ENCODE peak calls at places on chromosomes 4 and X, in nine cellular contexts. I is Calu3, B is WTC11, N is fibroblast of pulmonary artery, U is GM10248, Y is SK-N-SH, K is foreskin keratinocyte, R is Peyer's patch, A is esophagus squamous epithelium. E is an unnamed sample.
A peak's percentile ranks its signal among the peaks of the same experiment; 100 is the strongest.

GRCh38 chrX:112670964-112671363 is 8.8 kb downstream of the LHFPL1 start:
- DNase-seq in R (no peak), A (no peak), K (no peak), Y (no peak), N (no peak), I (no peak), U (no peak), B (no peak), E (no peak)

GRCh38 chr4:104334410-104334809 is 160.3 kb downstream of the CXXC4 start:
- DNase-seq in A (no peak), Y (no peak), K (no peak), R (no peak), I (no peak), N (no peak), B (no peak), U (no peak), E (no peak)

GRCh38 chrX:130009658-130010223 is 27.3 kb downstream of the BCORL1 start:
- DNase-seq in A (no peak), Y (no peak), U (no peak), I (no peak), K (no peak), B (no peak), R (no peak), N (no peak), E (no peak)

GRCh38 chr4:140252742-140253555 is 99.0 kb upstream of the MAML3 start:
- DNase-seq in Y (peak; percentile 94), K (no peak), A (no peak), U (peak; percentile 73), B (peak; percentile 75), R (peak; percentile 80), I (peak; percentile 76), N (peak; percentile 90), E (peak; percentile 78)

GRCh38 chrX:133994576-133994975 is 9.2 kb upstream of the GPC3 start:
- DNase-seq in B (no peak), K (no peak), Y (no peak), R (no peak), U (no peak), I (no peak), N (peak; percentile 12), A (no peak), E (no peak)

GRCh38 chrX:150975655-150976390 is 7.3 kb upstream of the HMGB3 start:
- DNase-seq in A (no peak), R (no peak), Y (no peak), N (no peak), K (no peak), U (no peak), I (no peak), B (no peak), E (no peak)

GRCh38 chr4:132195181-132195580 is 953.9 kb upstream of the PCDH10 start:
- DNase-seq in R (no peak), Y (no peak), N (peak; percentile 41), A (no peak), U (no peak), I (no peak), B (no peak), K (no peak), E (no peak)

GRCh38 chr4:48493485-48494100 is 3.5 kb downstream of the ZAR1 start:
- DNase-seq in U (no peak), A (no peak), Y (no peak), B (no peak), N (peak; percentile 8), K (no peak), R (no peak), I (no peak), E (no peak)

GRCh38 chr4:176841730-176842129 is 49.0 kb upstream of the VEGFC start:
- DNase-seq in I (no peak), N (peak; percentile 70), U (no peak), Y (no peak), K (peak; percentile 81), A (no peak), R (no peak), B (no peak), E (peak; percentile 84)

GRCh38 chrX:47458528-47458927 is 24.5 kb downstream of the ZNF41 start:
- DNase-seq in K (no peak), Y (no peak), U (no peak), N (no peak), I (no peak), R (no peak), A (no peak), B (no peak), E (no peak)

GRCh38 chrX:151871244-151871643 is 41.4 kb upstream of the MAGEA4 start:
- DNase-seq in B (no peak), R (no peak), I (peak; percentile 29), Y (no peak), A (no peak), U (no peak), K (peak; percentile 55), N (peak; percentile 90), E (peak; percentile 55)

GRCh38 chrX:22171287-22172060 is 101.2 kb upstream of the CBLL2 start:
- DNase-seq in Y (no peak), N (no peak), I (no peak), B (no peak), U (no peak), A (no peak), K (no peak), R (no peak), E (peak; percentile 19)

GRCh38 chr4:6532102-6532501 is 42.9 kb upstream of the MAN2B2 start:
- DNase-seq in R (no peak), B (no peak), Y (no peak), U (no peak), A (no peak), K (no peak), I (no peak), N (no peak), E (no peak)

GRCh38 chr4:38034986-38035882 is 75.0 kb downstream of the PTTG2 start:
- DNase-seq in K (no peak), I (peak; percentile 55), B (no peak), U (peak; percentile 70), Y (peak; percentile 59), N (peak; percentile 83), R (peak; percentile 57), A (no peak), E (peak; percentile 67)

GRCh38 chr4:15649914-15650545 is 5.1 kb downstream of the FBXL5 start:
- DNase-seq in A (no peak), N (peak; percentile 63), R (peak; percentile 72), B (peak; percentile 37), Y (peak; percentile 52), U (peak; percentile 27), K (no peak), I (peak; percentile 52), E (peak; percentile 62)

GRCh38 chrX:69530306-69530705 is 26.2 kb downstream of the NALF2 start:
- DNase-seq in B (no peak), R (no peak), I (no peak), Y (no peak), N (no peak), A (no peak), K (no peak), U (no peak), E (no peak)

GRCh38 chr4:176443117-176443516 is 123.4 kb downstream of the SPCS3 start:
- DNase-seq in N (peak; percentile 86), K (peak; percentile 93), R (no peak), U (no peak), A (no peak), I (peak; percentile 25), Y (no peak), B (no peak), E (peak; percentile 89)

DNA sequence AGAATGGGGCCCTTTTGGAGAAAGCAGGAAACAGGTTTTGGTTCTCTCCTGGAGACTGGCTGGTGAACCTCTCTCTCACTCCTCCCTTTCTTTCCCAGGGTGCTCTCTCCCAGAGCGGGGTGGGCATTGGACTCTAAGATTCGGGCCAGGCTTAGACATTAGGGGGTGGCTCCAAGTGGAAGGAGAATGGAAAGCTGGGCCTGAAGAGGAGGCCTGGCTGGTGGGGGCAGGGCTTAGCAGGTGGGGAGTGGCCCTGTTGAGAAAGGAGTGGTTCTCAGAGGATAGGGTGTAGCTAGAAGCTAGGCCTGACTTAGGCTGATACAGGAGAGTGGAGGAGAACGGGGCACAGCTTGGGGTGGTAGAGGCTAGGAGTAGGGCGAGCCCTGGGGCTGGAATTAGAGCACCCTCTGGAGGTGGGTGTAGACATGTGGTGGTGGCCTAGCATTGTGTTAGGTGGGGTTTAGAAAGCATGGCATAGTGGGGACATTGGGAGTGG is 5.7 kb downstream of the PLP2 start:
- DNase-seq in B (no peak), U (no peak), N (no peak), I (peak; percentile 21), K (peak; percentile 58), Y (no peak), R (no peak), A (no peak), E (no peak)
- TF ChIP-seq CTCF in B (no peak), U (no peak), N (peak; percentile 9), I (no peak), K (peak; percentile 49), Y (no peak), R (no peak), A (no peak), E (peak; percentile 20)

GRCh38 chr4:127783971-127784519 is 1.9 kb downstream of the HSPA4L start:
- DNase-seq in R (no peak), I (no peak), A (no peak), N (no peak), U (no peak), Y (no peak), K (peak; percentile 27), B (no peak), E (no peak)

GRCh38 chr4:127783026-127783769 is 1.1 kb downstream of the HSPA4L start:
- DNase-seq in N (peak; percentile 77), U (peak; percentile 52), A (peak; percentile 10), K (peak; percentile 99), R (peak; percentile 70), I (peak; percentile 54), Y (peak; percentile 46), B (peak; percentile 57), E (peak; percentile 35)

GRCh38 chr4:127793528-127793927 is 11.4 kb downstream of the HSPA4L start:
- DNase-seq in Y (no peak), A (no peak), I (no peak), R (no peak), B (no peak), N (no peak), K (no peak), U (no peak), E (no peak)

GRCh38 chr4:127788517-127788916 is 6.4 kb downstream of the HSPA4L start:
- DNase-seq in K (no peak), R (no peak), B (no peak), Y (peak; percentile 21), N (peak; percentile 4), U (no peak), I (peak; percentile 4), A (no peak), E (peak; percentile 47)
- TF ChIP-seq CTCF in K (peak; percentile 58), R (no peak), B (no peak), Y (peak; percentile 30), N (peak; percentile 16), U (peak; percentile 27), I (no peak), A (no peak), E (peak; percentile 66)

GRCh38 chr4:161252520-161253141 is 911.2 kb downstream of the FSTL5 start:
- DNase-seq in R (no peak), N (peak; percentile 11), I (peak; percentile 10), U (peak; percentile 34), B (no peak), K (peak; percentile 4), A (no peak), Y (no peak), E (peak; percentile 60)
- TF ChIP-seq CTCF in R (peak; percentile 39), N (peak; percentile 49), I (peak; percentile 40), U (peak; percentile 90), B (peak; percentile 56), K (peak; percentile 61), A (no peak), Y (peak; percentile 72), E (peak; percentile 80)

DNA sequence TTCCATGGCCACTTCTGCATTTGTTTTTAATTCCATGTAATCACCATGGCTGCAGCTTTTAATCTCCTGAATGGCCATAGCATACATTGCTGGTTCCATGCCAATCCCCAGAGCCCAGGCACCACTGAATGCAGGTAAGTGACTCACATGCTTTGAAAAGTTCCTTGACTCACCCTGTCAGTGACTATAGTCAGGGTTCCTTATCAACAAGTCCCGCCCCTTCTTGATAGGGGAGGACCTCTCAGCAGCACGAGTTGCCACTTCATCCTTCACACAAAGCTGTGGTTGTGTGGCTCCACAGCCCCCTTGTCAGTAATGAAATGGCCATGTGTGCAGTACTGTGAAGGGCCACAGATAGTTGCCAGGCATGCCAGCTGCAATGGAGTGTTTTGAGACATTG is 516.6 kb downstream of the PPARGC1A start:
- DNase-seq in B (no peak), U (no peak), R (peak; percentile 73), A (no peak), I (peak; percentile 79), Y (no peak), N (peak; percentile 62), K (peak; percentile 77), E (peak; percentile 63)
- TF ChIP-seq CTCF in B (no peak), U (no peak), R (no peak), A (no peak), I (no peak), Y (no peak), N (no peak), K (no peak), E (no peak)